ENCODE peak calls at places on chromosome 1, in five cellular contexts. J is thoracic aorta, X is dorsolateral prefrontal cortex, Y is colonic mucosa, K is upper lobe of right lung. F is an unnamed sample.

GRCh38 chr1:147771216-147772125 is 11.1 kb upstream of the GJA5 start:
- DNase-seq in Y (no peak), K (no peak), X (no peak), J (peak; percentile 43), F (peak; percentile 91)

GRCh38 chr1:44497422-44498170 is 92.5 kb downstream of the RNF220 start:
- DNase-seq in J (no peak), K (no peak), X (no peak), Y (no peak), F (no peak)

GRCh38 chr1:213055087-213055591 is 4.1 kb downstream of the RPS6KC1 start:
- DNase-seq in Y (no peak), X (no peak), K (no peak), J (no peak), F (no peak)

GRCh38 chr1:180933141-180933540 is 20.4 kb downstream of the KIAA1614 start:
- DNase-seq in Y (no peak), X (no peak), K (no peak), J (no peak), F (no peak)

GRCh38 chr1:151553659-151554058 is 13.6 kb downstream of the TUFT1 start:
- DNase-seq in Y (no peak), K (no peak), J (no peak), X (no peak), F (no peak)

GRCh38 chr1:12296623-12297022 is 66.8 kb downstream of the VPS13D start:
- DNase-seq in Y (no peak), K (no peak), X (no peak), J (no peak), F (no peak)

GRCh38 chr1:5973771-5974170 is 18.5 kb downstream of the NPHP4 start:
- DNase-seq in X (peak; percentile 47), Y (no peak), K (no peak), J (no peak), F (no peak)

GRCh38 chr1:54117815-54118563 is 34.8 kb downstream of the CDCP2 start:
- DNase-seq in X (peak; percentile 35), K (peak; percentile 32), Y (no peak), J (no peak), F (no peak)

GRCh38 chr1:150548632-150549495 is at the start of gene ADAMTSL4:
- DNase-seq in X (no peak), K (peak; percentile 88), Y (no peak), J (no peak), F (peak; percentile 87)

GRCh38 chr1:234553241-234554156 is 56.5 kb downstream of the IRF2BP2 start:
- DNase-seq in K (no peak), Y (no peak), X (no peak), J (no peak), F (peak; percentile 56)

GRCh38 chr1:157775101-157775870 is 1.6 kb downstream of the FCRL2 start:
- DNase-seq in X (no peak), K (no peak), Y (no peak), J (no peak), F (no peak)

GRCh38 chr1:157771666-157772425 is 5.1 kb downstream of the FCRL2 start:
- DNase-seq in Y (no peak), X (no peak), J (no peak), K (no peak), F (no peak)

GRCh38 chr1:157776971-157777386 is at the start of gene FCRL2:
- DNase-seq in J (no peak), Y (no peak), X (no peak), K (no peak), F (no peak)

GRCh38 chr1:157774412-157774811 is 2.5 kb downstream of the FCRL2 start:
- DNase-seq in Y (no peak), K (no peak), X (no peak), J (no peak), F (no peak)

GRCh38 chr1:157773723-157774350 is 3.1 kb downstream of the FCRL2 start:
- DNase-seq in K (no peak), J (no peak), X (no peak), Y (peak; percentile 70), F (no peak)
- TF ChIP-seq CTCF in K (no peak), J (no peak), X (no peak), Y (peak; percentile 56), F (no peak)

GRCh38 chr1:112686835-112687234 is 12.4 kb downstream of the MOV10 start:
- DNase-seq in Y (no peak), K (no peak), J (no peak), X (no peak), F (no peak)
- H3K27ac ChIP-seq in Y (no peak overlapping the region), K (no peak overlapping the region), J (no peak overlapping the region), X (no peak overlapping the region), F (no peak overlapping the region)

DNA sequence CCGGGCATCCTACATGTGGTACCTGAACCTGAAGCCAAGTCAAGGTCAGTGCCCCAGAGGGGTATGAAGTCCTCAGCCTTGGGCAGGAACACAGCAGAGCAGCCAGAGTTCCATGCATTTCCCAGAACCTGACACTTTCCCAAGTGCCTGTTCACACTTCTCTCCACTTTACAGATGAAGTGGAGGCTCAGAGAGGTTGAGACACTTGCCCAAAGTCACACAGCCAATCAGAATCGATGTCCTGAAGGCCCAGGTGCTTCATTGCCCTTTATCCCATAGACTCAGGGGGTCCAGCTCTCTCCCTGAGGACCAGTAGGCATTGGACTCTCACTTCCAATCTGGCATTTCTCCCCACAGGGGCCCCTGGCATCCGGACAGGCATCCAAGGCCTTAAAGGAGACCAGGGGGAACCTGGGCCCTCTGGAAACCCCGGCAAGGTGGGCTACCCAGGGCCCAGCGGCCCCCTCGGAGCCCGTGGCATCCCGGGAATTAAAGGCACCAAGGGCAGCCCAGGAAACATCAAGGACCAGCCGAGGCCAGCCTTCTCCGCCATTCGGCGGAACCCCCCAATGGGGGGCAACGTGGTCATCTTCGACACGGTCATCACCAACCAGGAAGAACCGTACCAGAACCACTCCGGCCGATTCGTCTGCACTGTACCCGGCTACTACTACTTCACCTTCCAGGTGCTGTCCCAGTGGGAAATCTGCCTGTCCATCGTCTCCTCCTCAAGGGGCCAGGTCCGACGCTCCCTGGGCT is 2.2 kb downstream of the C1QA start:
- DNase-seq in Y (no peak), K (peak; percentile 57), J (no peak), X (no peak), F (no peak)
- H3K4me3 ChIP-seq in Y (no peak overlapping the region), K (peak overlapping the region; percentile 41), J (peak overlapping the region; percentile 60), X (peak overlapping the region; percentile 14), F (no peak overlapping the region)

GRCh38 chr1:200373811-200374231 is 36.0 kb downstream of the ZNF281 start:
- DNase-seq in X (no peak), Y (no peak), K (no peak), J (no peak), F (no peak)
- TF ChIP-seq CTCF in X (no peak), Y (no peak), K (no peak), J (no peak), F (no peak)

GRCh38 chr1:7896994-7897393 is 43.6 kb downstream of the TNFRSF9 start:
- DNase-seq in X (no peak), J (no peak), Y (no peak), K (no peak), F (no peak)

GRCh38 chr1:7893529-7894180 is 40.8 kb upstream of the UTS2 start:
- DNase-seq in X (no peak), K (no peak), J (peak; percentile 50), Y (no peak), F (peak; percentile 54)

GRCh38 chr1:7902478-7903084 is 38.1 kb downstream of the TNFRSF9 start:
- DNase-seq in K (peak; percentile 73), X (peak; percentile 47), Y (peak; percentile 75), J (no peak), F (peak; percentile 76)

GRCh38 chr1:7899741-7900140 is 40.9 kb downstream of the TNFRSF9 start:
- DNase-seq in X (no peak), Y (no peak), K (no peak), J (no peak), F (no peak)

GRCh38 chr1:7898962-7899361 is 41.7 kb downstream of the TNFRSF9 start:
- DNase-seq in X (no peak), K (no peak), Y (no peak), J (no peak), F (no peak)
- H3K27ac ChIP-seq in X (no peak overlapping the region), K (no peak overlapping the region), Y (no peak overlapping the region), J (no peak overlapping the region), F (no peak overlapping the region)

F was measured in ascending aorta.